ENCODE peak calls at places on chromosomes 6 and 20, in four cellular contexts. P, H, R and N are unnamed samples. For H3K27me3, the result is how much of the 10 kb centered on the place peaks cover.

GRCh38 chr6:166167801-166168615 is at the start of gene TBXT:
- DNase-seq in H (no peak), P (no peak), R (peak), N (no peak)

GRCh38 chr6:124793406-124793805 is 168.8 kb upstream of the RNF217 start:
- DNase-seq in R (no peak), H (no peak), P (no peak), N (no peak)

GRCh38 chr6:56749632-56750151 is 107.0 kb upstream of the DST start:
- DNase-seq in P (peak), H (no peak), R (peak), N (no peak)

GRCh38 chr6:13635948-13636658 is 21.0 kb downstream of the NOL7 start:
- DNase-seq in H (no peak), R (no peak), P (no peak), N (no peak)

GRCh38 chr6:40586800-40587201 is 363 bp downstream of the LRFN2 start:
- DNase-seq in H (no peak), R (peak), P (no peak), N (peak)

GRCh38 chr6:40986871-40987270 is 52.1 kb downstream of the UNC5CL start:
- DNase-seq in R (no peak), H (no peak), P (no peak), N (no peak)

GRCh38 chr6:2275207-2275891 is 29.9 kb upstream of the GMDS start:
- DNase-seq in R (peak), H (no peak), P (peak), N (no peak)

GRCh38 chr20:63823691-63824311 is 7.3 kb downstream of the ZBTB46 start:
- DNase-seq in R (no peak), P (no peak), H (no peak), N (no peak)

GRCh38 chr6:52415917-52416628 is 4.1 kb upstream of the EFHC1 start:
- DNase-seq in R (peak), H (no peak), P (peak), N (no peak)

GRCh38 chr20:5586720-5587119 is 163.5 kb upstream of the SHLD1 start:
- DNase-seq in P (no peak), H (no peak), R (no peak), N (no peak)

GRCh38 chr20:62788607-62789006 is 7.7 kb upstream of the MRGBP start:
- DNase-seq in P (no peak), H (no peak), R (no peak), N (no peak)

GRCh38 chr6:113634352-113635163 is 222.6 kb upstream of the MARCKS start:
- DNase-seq in P (peak), R (peak), H (no peak), N (no peak)

GRCh38 chr6:56683882-56684281 is 41.2 kb upstream of the DST start:
- DNase-seq in P (peak), H (no peak), R (peak), N (no peak)

GRCh38 chr6:153092082-153093013 is 38.7 kb downstream of the RGS17 start:
- DNase-seq in H (no peak), P (peak), R (peak), N (no peak)

GRCh38 chr20:24102290-24102689 is 113.7 kb upstream of the GGTLC1 start:
- DNase-seq in H (no peak), R (no peak), P (no peak), N (no peak)

GRCh38 chr20:5731753-5732366 is 18.3 kb upstream of the SHLD1 start:
- DNase-seq in R (no peak), H (no peak), P (no peak), N (peak)

GRCh38 chr20:18138266-18138582 is 561 bp downstream of the KAT14 start:
- DNase-seq in H (no peak), R (no peak), P (no peak), N (no peak)

GRCh38 chr20:709864-710761 is 34.5 kb upstream of the SCRT2 start:
- DNase-seq in R (no peak), H (no peak), P (no peak), N (no peak)

GRCh38 chr6:158039178-158039557 is 57.5 kb downstream of the SYNJ2 start:
- DNase-seq in P (peak), R (peak), H (no peak), N (no peak)

GRCh38 chr6:40336986-40337780 is 250.0 kb downstream of the LRFN2 start:
- DNase-seq in R (no peak), H (no peak), P (no peak), N (no peak)

GRCh38 chr6:43275782-43276179 is 22.3 kb upstream of the SLC22A7 start:
- DNase-seq in R (no peak), H (no peak), P (no peak), N (no peak)
- H3K4me3 ChIP-seq in R (no peak), H (peak), P (no peak), N (peak)

GRCh38 chr20:59255256-59255655 is 45.2 kb upstream of the EDN3 start:
- DNase-seq in P (no peak), H (no peak), R (no peak), N (no peak)

GRCh38 chr20:59258103-59258705 is 42.2 kb upstream of the EDN3 start:
- DNase-seq in R (no peak), P (no peak), H (no peak), N (no peak)

GRCh38 chr20:59250293-59250692 is 50.1 kb upstream of the EDN3 start:
- DNase-seq in R (no peak), H (no peak), P (no peak), N (no peak)

GRCh38 chr20:59253325-59253724 is 47.1 kb upstream of the EDN3 start:
- DNase-seq in P (no peak), R (no peak), H (no peak), N (no peak)

GRCh38 chr20:59253779-59254319 is 46.6 kb upstream of the EDN3 start:
- DNase-seq in P (no peak), R (no peak), H (no peak), N (no peak)
- H3K27me3 ChIP-seq in P (under half), R (under half), H (under half), N (under half)

GRCh38 chr20:25397827-25398226 is 7.2 kb upstream of the ABHD12 start:
- DNase-seq in R (peak), H (no peak), P (no peak), N (no peak)

GRCh38 chr20:25402583-25402982 is 4.9 kb upstream of the GINS1 start:
- DNase-seq in H (no peak), R (peak), P (no peak), N (no peak)

GRCh38 chr20:25398363-25399037 is 7.9 kb upstream of the ABHD12 start:
- DNase-seq in P (no peak), H (no peak), R (no peak), N (no peak)

GRCh38 chr20:25397081-25397480 is 6.4 kb upstream of the ABHD12 start:
- DNase-seq in H (no peak), P (no peak), R (no peak), N (no peak)

DNA sequence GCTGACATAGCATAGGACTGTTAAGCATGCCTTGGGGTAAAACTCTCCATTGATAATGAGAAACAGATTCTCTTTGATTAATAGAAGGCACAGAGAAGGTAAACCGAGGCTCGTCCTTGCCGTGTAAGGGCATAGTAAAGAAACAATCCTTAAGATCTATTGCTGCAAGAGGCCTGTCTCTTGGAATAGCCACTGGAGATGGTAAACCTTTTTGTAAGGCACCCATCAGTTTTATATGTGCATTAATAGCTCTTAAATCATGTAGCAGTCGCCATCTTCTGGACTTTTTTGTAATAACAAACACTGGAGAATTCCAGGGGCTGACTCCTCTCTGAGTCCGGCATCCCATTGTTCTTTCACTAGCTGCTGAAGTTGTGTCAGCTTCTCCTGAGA is 8.4 kb upstream of the ABHD12 start:
- DNase-seq in H (peak), P (peak), R (peak), N (peak)
- TF ChIP-seq CTCF in H (peak), P (peak), R (peak), N (peak)

GRCh38 chr6:17455919-17456318 is 62.5 kb downstream of the CAP2 start:
- DNase-seq in H (no peak), P (no peak), R (no peak), N (no peak)

GRCh38 chr6:17448165-17448564 is 54.8 kb downstream of the CAP2 start:
- DNase-seq in P (peak), R (peak), H (no peak), N (no peak)

GRCh38 chr6:17454316-17455005 is 61.1 kb downstream of the CAP2 start:
- DNase-seq in H (no peak), R (peak), P (peak), N (no peak)

GRCh38 chr6:17446713-17447112 is 53.3 kb downstream of the CAP2 start:
- DNase-seq in R (no peak), P (no peak), H (no peak), N (no peak)

DNA sequence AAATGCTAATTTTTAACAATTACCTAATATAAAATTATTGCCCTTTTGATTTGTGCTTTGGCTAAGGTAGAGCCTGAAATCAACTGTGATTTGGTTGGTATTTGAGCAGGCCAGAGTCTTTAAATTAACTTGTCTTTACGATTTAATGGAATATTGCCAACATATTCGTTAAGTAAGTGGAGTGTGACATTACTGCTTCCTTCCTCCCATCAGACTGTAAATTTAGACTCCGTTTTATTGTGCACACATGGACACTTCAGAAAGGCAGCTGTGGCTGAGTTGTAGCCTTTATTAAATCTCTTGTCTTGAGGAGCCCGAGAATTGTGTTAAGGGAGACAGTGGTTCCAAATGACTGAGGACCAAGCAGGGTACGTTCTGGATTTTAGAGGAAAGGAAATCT is 57.4 kb downstream of the CAP2 start:
- DNase-seq in P (no peak), H (no peak), R (no peak), N (no peak)
- H3K4me3 ChIP-seq in P (no peak), H (no peak), R (no peak), N (no peak)

GRCh38 chr6:150037526-150038201 is 12.3 kb upstream of the RAET1L start:
- DNase-seq in H (no peak), P (no peak), R (no peak), N (no peak)
- H3K27me3 ChIP-seq in H (under half), P (half or more), R (under half), N (under half)

GRCh38 chr6:85593438-85594196 is at the start of gene SNX14:
- DNase-seq in P (peak), H (peak), R (peak), N (peak)
- TF ChIP-seq CTCF in P (no peak), H (no peak), R (no peak), N (peak)